ENCODE peak calls at places on chromosomes 12 and 14, in nine cellular contexts. P is prostate gland, N is left lung, J is tibial nerve, F is PC-9, H is NB4, C is tibial artery, Z is HepG2, Q is right lobe of liver. K is an unnamed sample.

GRCh38 chr12:83123039-83123438 is 436.3 kb downstream of the TMTC2 start:
- DNase-seq in Z (no peak), P (no peak), F (no peak), J (no peak), Q (no peak), H (no peak), N (no peak), C (no peak), K (no peak)

GRCh38 chr12:20653871-20654270 is 41.3 kb upstream of the SLCO1C1 start:
- DNase-seq in J (no peak), H (no peak), F (no peak), N (no peak), P (no peak), Q (no peak), C (no peak), Z (no peak), K (no peak)

GRCh38 chr12:107670999-107671643 is 14.5 kb upstream of the PWP1 start:
- DNase-seq in J (no peak), C (no peak), F (no peak), Z (peak), N (no peak), Q (peak), H (peak), P (no peak), K (no peak)

GRCh38 chr14:60125918-60126317 is 34.2 kb downstream of the PCNX4 start:
- DNase-seq in C (no peak), N (no peak), P (no peak), H (no peak), Z (no peak), F (no peak), Q (no peak), J (no peak), K (no peak)

GRCh38 chr12:105382771-105383632 is 52.5 kb downstream of the C12orf75 start:
- DNase-seq in Z (peak), F (peak), P (peak), Q (no peak), H (peak), J (peak), C (no peak), N (no peak), K (peak)

GRCh38 chr12:19482551-19483109 is 43.3 kb downstream of the AEBP2 start:
- DNase-seq in Q (peak), C (no peak), F (no peak), Z (no peak), N (peak), H (peak), P (no peak), J (no peak), K (no peak)

GRCh38 chr14:79186523-79186922 is 1016.4 kb downstream of the NRXN3 start:
- DNase-seq in N (no peak), H (no peak), Q (no peak), J (no peak), C (no peak), P (no peak), Z (no peak), F (no peak), K (no peak)

GRCh38 chr12:54052745-54053624 is 650 bp upstream of the HOXC4 start:
- DNase-seq in C (no peak), Z (no peak), Q (no peak), P (no peak), H (peak), J (no peak), N (no peak), F (no peak), K (no peak)

GRCh38 chr12:120457133-120457532 is 10.9 kb downstream of the GATC start:
- DNase-seq in F (no peak), P (no peak), N (no peak), J (no peak), H (peak), C (no peak), Z (peak), Q (no peak), K (no peak)

GRCh38 chr14:95979339-95980042 is 59.7 kb upstream of the C14orf132 start:
- DNase-seq in C (no peak), Q (no peak), P (no peak), F (no peak), N (no peak), H (no peak), Z (no peak), J (no peak), K (no peak)

GRCh38 chr14:101473795-101474562 is 87.3 kb upstream of the DIO3 start:
- DNase-seq in Q (peak), P (no peak), N (peak), C (peak), Z (no peak), J (no peak), F (no peak), H (no peak), K (no peak)

GRCh38 chr12:71158361-71158882 is 623 bp upstream of the TSPAN8 start:
- DNase-seq in C (no peak), Z (peak), F (no peak), Q (no peak), H (no peak), J (no peak), P (no peak), N (no peak), K (no peak)

GRCh38 chr12:68180792-68181744 is 21.5 kb upstream of the IFNG start:
- DNase-seq in F (no peak), C (no peak), J (no peak), P (no peak), Q (no peak), Z (no peak), H (peak), N (no peak), K (no peak)

GRCh38 chr14:32428149-32428548 is 99.1 kb downstream of the AKAP6 start:
- DNase-seq in Q (no peak), H (no peak), Z (no peak), F (no peak), P (no peak), J (no peak), C (no peak), N (no peak), K (no peak)

GRCh38 chr14:40273417-40273816 is 841.2 kb upstream of the FBXO33 start:
- DNase-seq in C (no peak), N (no peak), P (no peak), J (no peak), Q (no peak), Z (no peak), H (no peak), F (no peak), K (no peak)

GRCh38 chr14:100556076-100556475 is 31.1 kb downstream of the BEGAIN start:
- DNase-seq in F (no peak), Q (no peak), C (no peak), Z (no peak), H (no peak), N (no peak), J (no peak), P (no peak), K (no peak)

GRCh38 chr12:31896514-31897039 is 62.6 kb upstream of the RESF1 start:
- DNase-seq in J (peak), Q (no peak), F (no peak), H (peak), N (peak), C (no peak), Z (no peak), P (peak), K (no peak)

GRCh38 chr14:92568621-92569479 is 55.3 kb downstream of the RIN3 start:
- DNase-seq in C (no peak), P (no peak), H (no peak), N (peak), Z (no peak), F (no peak), J (no peak), Q (no peak), K (no peak)

GRCh38 chr14:105313381-105314286 is 914 bp upstream of the PACS2 start:
- DNase-seq in N (peak), J (peak), P (peak), C (peak), H (peak), Z (no peak), F (no peak), Q (no peak), K (no peak)

GRCh38 chr12:122204829-122205589 is 1.5 kb downstream of the B3GNT4 start:
- DNase-seq in Z (no peak), Q (no peak), F (no peak), C (no peak), J (no peak), H (no peak), P (no peak), N (no peak), K (no peak)

GRCh38 chr12:112837629-112838191 is 46.2 kb downstream of the RPH3A start:
- DNase-seq in P (no peak), Z (peak), N (no peak), Q (no peak), J (no peak), C (no peak), F (peak), H (peak), K (no peak)

GRCh38 chr12:129870146-129870545 is 33.7 kb downstream of the TMEM132D start:
- DNase-seq in F (no peak), P (no peak), H (no peak), Q (no peak), N (no peak), C (no peak), Z (no peak), J (no peak), K (no peak)

GRCh38 chr12:121792607-121793500 is 634 bp downstream of the RHOF start:
- DNase-seq in Z (peak), Q (peak), P (no peak), H (peak), C (no peak), N (peak), J (no peak), F (peak), K (no peak)

GRCh38 chr12:133190176-133190575 is 8.9 kb downstream of the ZNF268 start:
- DNase-seq in H (no peak), Q (no peak), Z (no peak), J (no peak), N (no peak), C (no peak), P (no peak), F (no peak), K (no peak)

DNA sequence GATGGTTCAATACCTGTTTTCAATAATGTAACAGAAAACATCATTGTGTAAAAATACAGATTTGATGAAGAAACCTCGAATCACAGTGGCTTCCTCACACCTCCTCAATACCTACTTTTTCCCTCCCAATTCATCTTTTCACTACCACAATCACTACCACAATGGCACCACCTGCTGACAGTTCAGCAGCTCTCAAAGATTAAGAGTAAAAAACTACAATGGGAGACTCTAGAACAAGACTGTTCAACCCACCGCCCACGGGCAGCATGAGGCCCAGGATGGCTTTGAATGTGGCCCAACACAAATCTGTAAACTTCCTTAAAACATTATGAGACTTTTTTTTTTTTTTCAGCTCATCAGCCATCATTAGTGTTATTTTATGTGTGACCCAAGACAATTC is 15.2 kb downstream of the MED6 start:
- DNase-seq in Q (no peak), P (no peak), C (no peak), Z (no peak), N (no peak), F (no peak), H (peak), J (no peak), K (no peak)
- TF ChIP-seq CTCF in Q (peak), P (no peak), C (no peak), Z (peak), N (no peak), F (no peak), H (no peak), J (no peak), K (peak)

GRCh38 chr12:6281081-6281809 is 29.2 kb upstream of the PLEKHG6 start:
- DNase-seq in Z (no peak), C (no peak), J (no peak), H (no peak), F (no peak), P (no peak), N (no peak), Q (no peak), K (no peak)
- TF ChIP-seq CTCF in Z (no peak), C (no peak), J (no peak), H (no peak), F (no peak), P (no peak), N (no peak), Q (no peak), K (no peak)

DNA sequence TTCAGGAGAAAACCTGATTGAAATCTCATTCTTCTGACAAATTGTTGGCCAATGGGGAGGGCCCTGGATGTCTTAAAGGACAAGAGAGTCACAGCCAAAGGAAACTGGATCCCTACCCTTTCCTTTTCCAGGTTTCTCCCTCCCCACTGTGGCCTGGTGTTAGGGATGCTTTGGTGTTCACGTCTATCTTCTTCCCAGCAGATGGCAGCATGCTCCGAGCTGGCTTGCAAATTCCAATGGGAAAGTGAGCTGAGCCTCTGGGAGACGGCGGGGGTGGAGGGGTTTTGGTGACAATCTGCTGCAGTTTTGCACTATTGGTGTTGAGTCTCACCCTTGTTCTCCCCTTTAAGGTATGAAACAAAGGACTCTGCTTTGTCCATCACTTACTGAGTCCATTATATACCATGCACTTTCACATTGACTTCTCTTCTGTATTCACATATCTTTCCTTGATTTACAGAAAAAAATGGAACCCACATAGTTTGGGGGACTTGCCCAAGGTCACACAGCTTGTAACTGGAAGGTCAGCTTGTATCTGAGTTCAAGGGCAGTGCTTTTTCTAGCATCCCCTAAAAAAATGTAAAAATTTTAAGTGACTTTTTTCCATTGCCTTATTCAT is 39.3 kb downstream of the CCDC177 start:
- DNase-seq in N (peak), F (no peak), Q (peak), J (peak), P (peak), H (no peak), C (peak), Z (peak), K (peak)
- TF ChIP-seq CTCF in N (peak), F (peak), Q (peak), J (peak), P (peak), H (peak), C (peak), Z (peak), K (peak)

GRCh38 chr12:46831335-46832083 is 5.7 kb upstream of the SLC38A4 start:
- DNase-seq in J (no peak), P (peak), N (no peak), C (no peak), H (no peak), Z (no peak), Q (peak), F (no peak), K (no peak)

GRCh38 chr12:46824709-46825108 is 1.1 kb downstream of the SLC38A4 start:
- DNase-seq in N (no peak), C (no peak), Z (no peak), J (no peak), H (no peak), Q (no peak), P (no peak), F (no peak), K (no peak)

GRCh38 chr12:46830731-46831334 is 5.0 kb upstream of the SLC38A4 start:
- DNase-seq in Z (no peak), N (no peak), C (no peak), F (no peak), J (no peak), H (no peak), Q (peak), P (peak), K (no peak)

GRCh38 chr12:46825526-46826414 is at the start of gene SLC38A4:
- DNase-seq in F (no peak), C (no peak), Z (peak), J (no peak), Q (peak), H (no peak), P (no peak), N (no peak), K (no peak)
- TF ChIP-seq CTCF in F (no peak), C (peak), Z (peak), J (no peak), Q (peak), H (no peak), P (no peak), N (no peak), K (no peak)

DNA sequence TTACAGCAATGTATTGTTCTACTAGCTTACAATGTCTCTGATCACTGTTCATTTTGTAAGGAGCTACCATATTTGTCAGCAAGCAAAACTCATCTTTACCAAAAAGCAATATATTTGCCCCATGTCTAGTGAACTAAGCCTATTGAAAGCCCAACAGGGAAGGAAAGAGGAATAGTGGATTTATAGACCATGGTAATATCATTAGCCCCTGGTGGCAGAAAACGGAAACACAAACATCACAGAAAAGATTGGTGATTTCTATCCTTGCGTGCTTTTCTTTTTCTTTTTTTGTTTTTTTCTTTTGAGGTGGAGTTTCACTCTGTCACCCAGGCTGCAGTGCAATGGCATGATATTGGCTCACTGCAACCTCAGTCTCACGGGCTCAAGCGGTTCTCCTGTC is 1562.4 kb upstream of the TMEM132C start:
- DNase-seq in F (no peak), H (no peak), C (no peak), N (no peak), J (no peak), Z (no peak), P (no peak), Q (no peak), K (no peak)
- TF ChIP-seq CTCF in F (peak), H (peak), C (no peak), N (no peak), J (no peak), Z (no peak), P (no peak), Q (no peak), K (no peak)

DNA sequence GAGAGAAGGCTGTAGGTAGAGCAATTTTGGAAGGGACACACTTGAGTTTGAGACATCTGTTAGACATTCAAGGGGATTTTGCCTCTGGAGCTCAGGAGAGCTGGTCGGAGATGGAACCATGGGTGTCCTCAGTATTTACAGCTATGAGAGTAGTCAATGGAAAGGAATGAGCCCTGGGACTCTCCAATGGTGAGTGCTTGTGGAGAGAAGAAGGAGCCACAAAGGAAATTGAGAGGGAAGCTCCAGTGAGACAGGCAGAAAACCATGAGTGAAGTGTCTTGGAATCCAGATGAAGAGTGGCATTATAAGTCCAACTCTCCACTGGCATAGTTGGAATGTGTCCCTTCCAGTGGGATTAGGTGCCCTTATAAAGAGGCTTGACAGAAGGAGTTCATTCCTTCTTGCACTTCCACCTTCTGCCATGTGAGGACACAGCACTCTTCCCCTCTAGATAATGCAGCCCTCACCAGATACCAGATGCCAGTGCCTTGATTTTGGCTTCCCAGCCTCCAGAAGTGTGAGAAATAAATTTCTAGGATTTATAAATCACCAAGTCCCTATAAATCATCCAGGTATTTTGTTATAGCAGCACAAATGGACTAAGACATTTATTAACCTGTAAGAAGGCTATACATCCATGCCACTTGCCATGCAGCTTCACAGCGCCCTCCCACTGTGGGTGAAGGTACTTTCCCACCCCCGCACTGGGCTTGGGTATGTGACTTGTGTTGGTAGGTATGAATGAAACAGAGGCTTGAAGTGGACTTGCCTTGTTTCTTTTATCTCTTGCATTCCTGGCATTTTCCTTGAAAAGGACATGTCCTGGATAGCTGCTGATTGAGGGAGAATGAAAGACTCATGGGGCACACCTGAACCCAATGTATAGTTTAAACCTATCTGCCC is 27.3 kb downstream of the LLPH start:
- DNase-seq in H (no peak), C (no peak), P (no peak), N (no peak), J (no peak), Z (no peak), Q (no peak), F (no peak), K (no peak)
- TF ChIP-seq CTCF in H (peak), C (no peak), P (no peak), N (no peak), J (no peak), Z (no peak), Q (no peak), F (peak), K (no peak)

DNA sequence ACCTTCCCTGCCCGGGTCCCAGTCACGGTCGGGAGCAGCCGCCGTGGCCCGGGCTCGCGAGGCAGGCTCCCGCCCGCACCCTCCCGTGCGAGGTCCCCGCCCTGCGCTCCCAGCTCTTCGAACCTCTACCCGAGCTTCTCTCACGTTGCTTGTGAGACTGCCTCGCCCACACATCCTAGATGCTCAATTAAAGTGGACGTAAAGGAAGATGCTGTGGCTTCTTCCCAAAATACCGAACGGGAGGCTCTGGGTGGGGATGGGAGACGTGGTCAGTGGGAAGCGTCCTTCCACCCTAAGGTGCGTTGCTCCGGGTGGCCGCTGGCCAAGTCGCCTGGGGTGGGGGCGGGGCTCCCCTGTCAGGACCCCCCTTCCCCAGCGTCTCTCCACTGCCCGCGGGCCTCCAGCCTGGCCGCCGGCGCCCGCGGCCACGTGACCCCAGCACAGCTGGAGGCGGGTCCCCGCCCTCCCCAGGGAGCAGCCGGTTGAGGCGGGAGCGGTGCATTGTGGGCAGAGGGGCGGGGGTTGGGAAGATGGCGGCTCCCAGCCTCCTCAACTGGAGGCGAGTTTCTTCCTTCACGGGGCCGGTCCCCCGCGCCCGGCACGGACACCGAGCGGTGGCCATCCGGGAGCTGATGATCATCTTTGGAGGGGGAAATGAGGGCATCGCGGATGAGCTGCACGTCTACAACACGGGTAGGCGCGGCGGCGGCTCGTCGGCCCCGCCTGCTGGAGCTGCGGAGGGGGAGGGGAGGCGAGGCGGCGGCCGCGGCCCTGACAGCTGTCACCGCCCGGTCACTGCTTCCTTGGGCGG is at the start of gene HCFC2:
- DNase-seq in C (peak), P (peak), J (peak), F (peak), H (peak), Q (peak), N (peak), Z (peak), K (peak)
- TF ChIP-seq CTCF in C (no peak), P (no peak), J (no peak), F (no peak), H (no peak), Q (no peak), N (no peak), Z (peak), K (no peak)